ENCODE peak calls at places on chromosomes 4 and X, in seven cellular contexts. H is HTR-8/SVneo; B is AG04449; V is activated CD4-positive, alpha-beta T cell treated with anti-CD3 and anti-CD28 coated beads, Interleukin-2, amount 10 ng/mL, durations not matched to agents 7 days and 5 days; I is activated CD4-positive, alpha-beta memory T cell treated with anti-CD3 and anti-CD28 coated beads, Interleukin-2, amount 10 ng/mL, durations not matched to agents 7 days and 5 days; M is SK-MEL-5; K is cardiac muscle cell. N is an unnamed sample.

GRCh38 chr4:99815597-99816011 is 1.0 kb upstream of the DAPP1 start:
- DNase-seq in I (no peak), M (no peak), H (no peak), K (peak), B (no peak), V (no peak), N (no peak)

GRCh38 chr4:79653871-79654270 is 245.8 kb upstream of the GK2 start:
- DNase-seq in I (no peak), M (no peak), B (no peak), K (no peak), V (no peak), H (no peak), N (no peak)

GRCh38 chr4:185304541-185304940 is 91.2 kb downstream of the LRP2BP start:
- DNase-seq in I (no peak), M (no peak), B (no peak), V (no peak), H (no peak), K (peak), N (no peak)

GRCh38 chrX:152632445-152633097 is 5.1 kb upstream of the GABRQ start:
- DNase-seq in V (peak), M (peak), I (peak), H (no peak), B (no peak), K (peak), N (no peak)

GRCh38 chr4:65635051-65635821 is 35.1 kb downstream of the EPHA5 start:
- DNase-seq in B (no peak), M (no peak), I (no peak), V (no peak), H (no peak), K (no peak), N (no peak)

GRCh38 chr4:71685975-71686374 is 97.9 kb downstream of the GC start:
- DNase-seq in M (no peak), I (no peak), H (no peak), V (no peak), B (no peak), K (no peak), N (no peak)

GRCh38 chr4:89482248-89482647 is 174.6 kb upstream of the GPRIN3 start:
- DNase-seq in M (peak), V (no peak), K (peak), I (no peak), H (peak), B (no peak), N (no peak)

GRCh38 chrX:134622056-134622812 is 36.0 kb downstream of the PLAC1 start:
- DNase-seq in B (peak), H (peak), I (peak), K (peak), V (peak), M (peak), N (no peak)

GRCh38 chr4:42568610-42569207 is 88.2 kb downstream of the ATP8A1 start:
- DNase-seq in M (peak), V (peak), K (peak), H (peak), B (peak), I (peak), N (peak)

GRCh38 chr4:46016306-46016705 is 107.5 kb downstream of the GABRG1 start:
- DNase-seq in V (no peak), K (peak), I (no peak), H (no peak), M (peak), B (no peak), N (no peak)

GRCh38 chrX:136797787-136798186 is 17.1 kb upstream of the ARHGEF6 start:
- DNase-seq in B (no peak), M (no peak), I (no peak), V (no peak), K (no peak), H (no peak), N (no peak)

GRCh38 chr4:187227907-187228699 is 504.4 kb upstream of the FAT1 start:
- DNase-seq in K (no peak), M (no peak), H (peak), V (no peak), I (no peak), B (no peak), N (no peak)

GRCh38 chr4:81499840-81500239 is 28.1 kb upstream of the RASGEF1B start:
- DNase-seq in H (no peak), V (no peak), K (no peak), M (no peak), I (no peak), B (no peak), N (no peak)

GRCh38 chrX:14697453-14697852 is 168.1 kb downstream of the GLRA2 start:
- DNase-seq in M (peak), B (no peak), K (peak), I (peak), V (peak), H (no peak), N (peak)

GRCh38 chr4:19842471-19842870 is 409.2 kb upstream of the SLIT2 start:
- DNase-seq in K (no peak), B (no peak), V (no peak), I (no peak), H (no peak), M (no peak), N (no peak)

GRCh38 chr4:38753021-38753806 is 29.6 kb downstream of the TLR10 start:
- DNase-seq in I (no peak), M (peak), H (peak), B (peak), V (no peak), K (peak), N (no peak)

GRCh38 chr4:34854451-34854850 is 1389.9 kb downstream of the ARAP2 start:
- DNase-seq in K (no peak), V (no peak), I (no peak), M (no peak), H (no peak), B (no peak), N (no peak)

GRCh38 chrX:6311540-6311939 is 82.9 kb upstream of the NLGN4X start:
- DNase-seq in I (no peak), M (no peak), K (no peak), H (no peak), B (no peak), V (no peak), N (no peak)

GRCh38 chrX:17859609-17860178 is 1.4 kb downstream of the RAI2 start:
- DNase-seq in B (no peak), M (no peak), H (no peak), I (no peak), K (no peak), V (no peak), N (no peak)

GRCh38 chr4:1015179-1015578 is 3.8 kb downstream of the FGFRL1 start:
- DNase-seq in H (no peak), I (no peak), V (no peak), K (no peak), M (no peak), B (no peak), N (no peak)

GRCh38 chr4:69881173-69881773 is 21.3 kb upstream of the SULT1E1 start:
- DNase-seq in I (no peak), H (peak), M (peak), V (peak), B (no peak), K (peak), N (peak)

GRCh38 chr4:86918539-86919072 is 16.2 kb upstream of the AFF1 start:
- DNase-seq in H (no peak), I (no peak), B (peak), M (peak), V (no peak), K (peak), N (no peak)

GRCh38 chrX:7828594-7828993 is 14.4 kb upstream of the VCX start:
- DNase-seq in B (no peak), I (no peak), K (no peak), H (no peak), V (no peak), M (peak), N (no peak)

GRCh38 chr4:151486166-151486565 is 77.2 kb downstream of the FHIP1A start:
- DNase-seq in K (peak), I (no peak), M (no peak), V (no peak), H (peak), B (peak), N (no peak)

GRCh38 chrX:18886005-18886343 is 97.9 kb downstream of the PHKA2 start:
- DNase-seq in V (peak), M (no peak), B (no peak), K (no peak), H (no peak), I (no peak), N (no peak)

GRCh38 chr4:110830461-110830860 is 207.6 kb upstream of the PITX2 start:
- DNase-seq in K (no peak), H (no peak), V (no peak), B (no peak), I (no peak), M (no peak), N (no peak)

GRCh38 chr4:39134674-39135073 is 47.7 kb upstream of the WDR19 start:
- DNase-seq in K (no peak), B (no peak), I (no peak), V (no peak), H (no peak), M (no peak), N (no peak)

GRCh38 chrX:11424903-11425674 is 131.9 kb downstream of the AMELX start:
- DNase-seq in I (no peak), K (no peak), H (no peak), B (no peak), M (no peak), V (no peak), N (no peak)

GRCh38 chrX:148633509-148633908 is 133.1 kb downstream of the AFF2 start:
- DNase-seq in I (no peak), M (no peak), V (no peak), B (no peak), K (no peak), H (no peak), N (no peak)

GRCh38 chr4:157023941-157024340 is 52.0 kb upstream of the GLRB start:
- DNase-seq in B (no peak), M (no peak), V (no peak), H (no peak), K (no peak), I (no peak), N (no peak)

GRCh38 chr4:37588150-37588549 is 98.0 kb downstream of the RELL1 start:
- DNase-seq in V (no peak), H (no peak), K (no peak), I (no peak), M (no peak), B (no peak), N (no peak)

GRCh38 chrX:154507673-154508072 is 8.4 kb downstream of the FAM3A start:
- DNase-seq in M (no peak), I (no peak), B (no peak), K (no peak), H (no peak), V (no peak), N (no peak)

GRCh38 chr4:24991015-24991414 is 39.7 kb downstream of the LGI2 start:
- DNase-seq in V (no peak), K (peak), H (no peak), M (no peak), B (no peak), I (no peak), N (no peak)

GRCh38 chr4:125541836-125542235 is 227.1 kb downstream of the FAT4 start:
- DNase-seq in V (no peak), I (no peak), M (no peak), H (no peak), K (no peak), B (no peak), N (no peak)

N was measured in germinal center.